ENCODE peak calls at places on chromosomes 4 and X, in seven cellular contexts. G, P, R, V, K, E and J are unnamed samples.

GRCh38 chr4:76499461-76499860 is 64.4 kb downstream of the SHROOM3 start:
- DNase-seq in G (no peak), P (no peak), R (no peak), V (no peak), K (no peak), E (no peak), J (no peak)

GRCh38 chr4:2277956-2278355 is 16.0 kb upstream of the MXD4 start:
- DNase-seq in G (no peak), P (no peak), R (no peak), V (no peak), K (no peak), E (no peak), J (no peak)

GRCh38 chrX:118347131-118347530 is 1.2 kb downstream of the WDR44 start:
- DNase-seq in G (peak; percentile 49), P (no peak), R (no peak), V (no peak), K (peak; percentile 19), E (no peak), J (peak; percentile 27)

GRCh38 chr4:101346562-101347266 is 612 bp downstream of the PPP3CA start:
- DNase-seq in G (peak; percentile 65), P (peak; percentile 66), R (peak; percentile 51), V (peak; percentile 35), K (peak; percentile 80), E (peak; percentile 88), J (peak; percentile 70)

GRCh38 chr4:139665079-139665689 is 435 bp upstream of the MGST2 start:
- DNase-seq in G (no peak), P (no peak), R (no peak), V (no peak), K (no peak), E (no peak), J (no peak)

GRCh38 chr4:147863808-147864472 is 132.1 kb downstream of the ARHGAP10 start:
- DNase-seq in G (no peak), P (no peak), R (no peak), V (no peak), K (no peak), E (no peak), J (no peak)

GRCh38 chr4:55927776-55928437 is 20.8 kb upstream of the CEP135 start:
- DNase-seq in G (no peak), P (no peak), R (no peak), V (no peak), K (no peak), E (no peak), J (no peak)

GRCh38 chr4:37892641-37893040 is 1.8 kb downstream of the TBC1D1 start:
- DNase-seq in G (no peak), P (no peak), R (no peak), V (no peak), K (no peak), E (no peak), J (no peak)

GRCh38 chr4:88041626-88042025 is 34.2 kb downstream of the PKD2 start:
- DNase-seq in G (no peak), P (no peak), R (no peak), V (no peak), K (no peak), E (no peak), J (no peak)

GRCh38 chrX:130637591-130637990 is 235.8 kb downstream of the RBMX2 start:
- DNase-seq in G (no peak), P (no peak), R (no peak), V (no peak), K (no peak), E (no peak), J (no peak)

GRCh38 chr4:127782025-127782274 is 172 bp upstream of the HSPA4L start:
- DNase-seq in G (peak; percentile 87), P (peak; percentile 88), R (peak; percentile 0), V (peak; percentile 72), K (peak; percentile 95), E (peak; percentile 96), J (peak; percentile 86)

GRCh38 chrX:20995829-20996228 is 378.4 kb upstream of the CNKSR2 start:
- DNase-seq in G (no peak), P (no peak), R (no peak), V (no peak), K (no peak), E (no peak), J (no peak)

GRCh38 chrX:122833230-122833629 is 350.8 kb upstream of the GRIA3 start:
- DNase-seq in G (no peak), P (no peak), R (no peak), V (no peak), K (no peak), E (no peak), J (no peak)

GRCh38 chr4:172270421-172270820 is 457.2 kb downstream of the GALNTL6 start:
- DNase-seq in G (peak; percentile 24), P (no peak), R (no peak), V (no peak), K (no peak), E (no peak), J (peak; percentile 75)

GRCh38 chrX:153958605-153959004 is 13.0 kb downstream of the HCFC1 start:
- DNase-seq in G (no peak), P (peak; percentile 19), R (no peak), V (no peak), K (no peak), E (no peak), J (no peak)

GRCh38 chr4:76212851-76213414 is 691 bp downstream of the SCARB2 start:
- DNase-seq in G (peak; percentile 51), P (no peak), R (peak; percentile 20), V (no peak), K (peak; percentile 25), E (no peak), J (peak; percentile 59)

GRCh38 chr4:12411072-12411471 is 982.4 kb upstream of the HS3ST1 start:
- DNase-seq in G (no peak), P (peak; percentile 30), R (no peak), V (no peak), K (no peak), E (no peak), J (peak; percentile 63)

GRCh38 chr4:112655270-112655669 is 18.3 kb downstream of the LARP7 start:
- DNase-seq in G (no peak), P (no peak), R (no peak), V (no peak), K (no peak), E (no peak), J (no peak)

GRCh38 chr4:44162538-44163270 is 285.9 kb downstream of the KCTD8 start:
- DNase-seq in G (no peak), P (no peak), R (no peak), V (no peak), K (no peak), E (no peak), J (no peak)

GRCh38 chrX:86002076-86002896 is 45.1 kb downstream of the CHM start:
- DNase-seq in G (peak; percentile 62), P (no peak), R (no peak), V (no peak), K (peak; percentile 87), E (no peak), J (peak; percentile 43)

GRCh38 chrX:48165246-48165645 is 31.3 kb downstream of the SSX5 start:
- DNase-seq in G (no peak), P (no peak), R (no peak), V (no peak), K (no peak), E (no peak), J (peak; percentile 48)

GRCh38 chr4:169810325-169811323 is 52.9 kb upstream of the HPF1 start:
- DNase-seq in G (peak; percentile 55), P (no peak), R (no peak), V (no peak), K (peak; percentile 88), E (no peak), J (peak; percentile 86)

GRCh38 chr4:118797558-118798142 is 38.3 kb downstream of the SEC24D start:
- DNase-seq in G (no peak), P (no peak), R (no peak), V (no peak), K (no peak), E (no peak), J (no peak)

DNA sequence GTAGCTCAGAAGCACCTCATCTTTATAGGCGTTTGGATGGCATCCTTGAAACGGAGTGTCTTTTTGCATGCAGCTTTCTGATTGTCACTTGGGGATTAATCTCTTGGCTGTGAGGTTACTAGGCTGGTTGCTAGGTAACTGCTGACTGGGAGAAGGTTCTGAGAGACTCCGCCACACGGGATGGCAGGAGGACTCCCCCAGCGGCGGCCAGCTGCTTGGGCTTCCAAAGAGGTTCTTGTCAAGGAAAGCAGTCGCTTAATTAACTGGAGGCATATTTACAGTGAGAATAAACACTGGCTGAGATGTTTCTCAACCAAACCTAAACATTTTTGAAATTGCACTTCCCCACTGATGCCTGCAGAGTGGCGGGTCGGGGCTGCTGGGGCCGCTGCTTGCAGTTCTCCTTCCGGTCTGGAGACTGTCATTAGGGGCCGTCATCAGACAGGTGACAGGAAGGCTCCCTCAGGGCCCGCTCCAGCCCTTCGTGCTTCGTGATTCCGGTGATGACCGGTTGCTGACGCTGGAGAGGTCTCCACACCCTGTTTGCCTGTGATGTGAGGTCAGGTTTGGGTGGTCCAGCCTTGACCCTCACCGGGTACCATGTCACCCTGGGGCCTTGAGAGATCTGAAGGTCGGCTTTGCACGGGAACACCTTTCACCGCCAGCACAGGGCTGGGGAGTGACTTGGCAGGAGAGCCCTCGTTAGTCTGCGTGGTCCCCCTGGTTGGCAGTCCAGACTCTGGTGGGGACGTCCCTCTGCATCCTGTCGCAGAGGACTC is 9.1 kb downstream of the NSG1 start:
- DNase-seq in G (no peak), P (no peak), R (no peak), V (no peak), K (peak; percentile 91), E (no peak), J (no peak)
- TF ChIP-seq CTCF in G (no peak), P (no peak), R (no peak), V (no peak), K (peak; percentile 43), E (no peak), J (no peak)

DNA sequence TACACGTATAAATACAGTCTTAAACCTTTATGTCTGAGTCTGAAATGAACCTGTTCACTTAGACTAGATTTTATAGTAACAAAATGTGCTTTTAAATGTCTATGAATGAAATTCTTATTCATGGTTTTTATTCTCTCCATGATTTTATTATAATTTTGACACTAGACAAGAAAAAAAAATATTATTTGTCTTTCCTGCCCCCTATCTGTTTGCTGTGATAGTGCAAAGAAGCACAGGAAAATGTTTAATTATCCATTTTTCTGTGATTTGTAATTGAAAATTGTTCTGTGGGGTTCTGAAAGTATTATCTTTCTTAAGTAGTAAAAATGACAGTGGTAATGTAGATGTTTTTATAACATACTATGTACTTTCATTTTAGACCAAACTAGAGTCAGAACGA is 52.0 kb downstream of the INTS6L start:
- DNase-seq in G (no peak), P (no peak), R (no peak), V (no peak), K (no peak), E (no peak), J (no peak)
- TF ChIP-seq CTCF in G (peak; percentile 47), P (peak; percentile 49), R (peak; percentile 41), V (no peak), K (peak; percentile 47), E (peak; percentile 51), J (peak; percentile 55)

DNA sequence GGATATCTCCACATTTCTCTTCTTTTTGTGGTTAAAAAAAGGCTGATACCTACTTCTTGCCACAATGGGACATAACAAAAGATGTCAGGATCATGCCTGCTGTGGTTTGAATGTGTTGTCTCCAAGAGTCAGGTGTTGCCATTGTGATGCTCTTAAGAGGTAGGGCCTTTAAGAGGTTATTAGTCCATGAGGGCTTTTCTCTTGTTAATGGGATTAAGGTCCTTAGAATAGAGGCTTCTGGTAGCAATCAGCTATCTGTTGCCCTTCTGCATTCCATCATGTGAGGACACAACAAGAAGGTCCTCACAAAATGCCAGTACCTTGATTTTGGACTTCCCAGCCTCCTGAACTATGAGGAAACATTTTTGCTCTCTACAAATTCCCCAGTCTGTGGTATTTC is 191.4 kb downstream of the GBA3 start:
- DNase-seq in G (no peak), P (no peak), R (no peak), V (no peak), K (peak; percentile 53), E (no peak), J (no peak)
- TF ChIP-seq CTCF in G (no peak), P (no peak), R (no peak), V (no peak), K (no peak), E (no peak), J (no peak)

GRCh38 chr4:159016527-159017137 is 86.2 kb upstream of the RAPGEF2 start:
- DNase-seq in G (no peak), P (no peak), R (no peak), V (no peak), K (peak; percentile 85), E (no peak), J (no peak)
- TF ChIP-seq CTCF in G (no peak), P (peak; percentile 9), R (no peak), V (no peak), K (peak; percentile 27), E (peak; percentile 41), J (no peak)